ENCODE peak calls at places on chromosomes 6 and 20, in six cellular contexts. Q is AG10803, I is right atrium auricular region, G is GM20000, L is WERI-Rb-1, R is A549. K is an unnamed sample.
A peak's percentile ranks its signal among the peaks of the same experiment; 100 is the strongest.

GRCh38 chr6:5367510-5367909 is 106.2 kb downstream of the FARS2 start:
- DNase-seq in I (no peak), Q (no peak), G (no peak), R (no peak), L (no peak), K (no peak)

GRCh38 chr20:59214083-59214482 is 50.5 kb downstream of the ZNF831 start:
- DNase-seq in I (no peak), G (no peak), Q (no peak), L (peak; percentile 68), R (no peak), K (no peak)

GRCh38 chr20:51531141-51531710 is 11.3 kb downstream of the NFATC2 start:
- DNase-seq in G (peak; percentile 63), L (no peak), Q (no peak), I (no peak), R (peak; percentile 37), K (no peak)

GRCh38 chr6:27872634-27873028 is 39.6 kb downstream of the OR2B2 start:
- DNase-seq in L (no peak), R (no peak), I (no peak), G (no peak), Q (no peak), K (no peak)

GRCh38 chr20:49894073-49894470 is 21.3 kb downstream of the SPATA2 start:
- DNase-seq in R (no peak), I (no peak), L (no peak), G (peak; percentile 61), Q (no peak), K (peak; percentile 44)

GRCh38 chr6:52640916-52641315 is 30.0 kb upstream of the TMEM14A start:
- DNase-seq in Q (no peak), R (no peak), G (no peak), I (no peak), L (peak; percentile 68), K (no peak)

GRCh38 chr6:29992792-29993191 is 50.5 kb downstream of the HLA-A start:
- DNase-seq in I (no peak), R (no peak), L (no peak), G (no peak), Q (peak; percentile 36), K (no peak)

GRCh38 chr6:134868812-134869211 is 81.1 kb downstream of the ALDH8A1 start:
- DNase-seq in G (no peak), L (no peak), Q (no peak), R (no peak), I (no peak), K (no peak)

GRCh38 chr6:63643862-63644261 is 8.3 kb downstream of the PHF3 start:
- DNase-seq in Q (peak; percentile 8), I (no peak), G (peak; percentile 15), R (no peak), L (no peak), K (no peak)

GRCh38 chr6:46628976-46629375 is 23.6 kb downstream of the CYP39A1 start:
- DNase-seq in Q (no peak), L (no peak), I (no peak), R (no peak), G (no peak), K (no peak)

GRCh38 chr6:278494-278893 is 13.8 kb upstream of the DUSP22 start:
- DNase-seq in R (no peak), I (no peak), Q (no peak), L (no peak), G (no peak), K (no peak)

GRCh38 chr6:14732845-14733757 is 512.8 kb upstream of the JARID2 start:
- DNase-seq in G (no peak), I (no peak), L (no peak), Q (peak; percentile 52), R (peak; percentile 53), K (peak; percentile 95)

GRCh38 chr6:147507162-147508072 is 1.1 kb upstream of the SAMD5 start:
- DNase-seq in L (peak; percentile 17), Q (no peak), R (peak; percentile 20), I (no peak), G (peak; percentile 40), K (no peak)

GRCh38 chr20:47360489-47361267 is 4.2 kb upstream of the ZMYND8 start:
- DNase-seq in Q (peak; percentile 76), R (peak; percentile 51), I (peak; percentile 94), G (peak; percentile 41), L (peak; percentile 73), K (peak; percentile 55)

GRCh38 chr20:41738584-41739193 is 120.5 kb upstream of the CHD6 start:
- DNase-seq in I (peak; percentile 66), G (peak; percentile 38), R (peak; percentile 29), Q (peak; percentile 42), L (peak; percentile 67), K (no peak)

GRCh38 chr6:127069659-127070279 is 48.7 kb upstream of the RSPO3 start:
- DNase-seq in I (no peak), R (peak; percentile 10), G (no peak), L (no peak), Q (peak; percentile 43), K (no peak)

DNA sequence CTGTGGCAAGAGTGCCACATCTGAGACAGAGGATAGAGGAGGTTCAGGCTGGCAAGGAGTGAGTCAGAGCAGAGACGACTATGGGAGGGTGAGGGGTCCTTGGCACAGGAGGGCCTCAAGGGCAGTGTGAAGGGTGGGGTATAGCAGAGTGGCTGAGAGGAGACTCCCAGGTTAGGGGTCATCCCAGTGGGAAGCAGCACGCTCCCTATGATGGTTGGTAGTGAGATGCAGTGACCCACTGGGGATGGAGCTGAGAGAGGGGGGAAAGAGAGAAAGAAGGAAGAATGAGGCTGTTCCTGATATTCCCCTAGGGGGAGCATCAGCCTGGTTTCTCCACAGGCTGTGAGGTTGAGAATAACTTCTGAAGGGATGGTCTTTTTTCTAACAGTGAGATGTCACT is 97.4 kb downstream of the INSM1 start:
- DNase-seq in I (no peak), G (no peak), Q (no peak), L (no peak), R (no peak), K (no peak)
- TF ChIP-seq CTCF in I (no peak), G (no peak), Q (peak; percentile 30), L (peak; percentile 79), R (peak; percentile 16), K (no peak)

GRCh38 chr20:36571564-36572504 is 1.6 kb upstream of the TGIF2 start:
- DNase-seq in R (no peak), I (no peak), G (no peak), Q (no peak), L (no peak), K (no peak)
- TF ChIP-seq CTCF in R (no peak), I (no peak), G (no peak), Q (no peak), L (no peak), K (no peak)

GRCh38 chr20:14950633-14951032 is 613.2 kb upstream of the FLRT3 start:
- DNase-seq in L (no peak), R (no peak), G (no peak), I (no peak), Q (no peak), K (no peak)

GRCh38 chr20:14947536-14947935 is 610.1 kb upstream of the FLRT3 start:
- DNase-seq in G (no peak), L (no peak), Q (no peak), I (no peak), R (no peak), K (no peak)

GRCh38 chr20:14951707-14952106 is 614.3 kb upstream of the FLRT3 start:
- DNase-seq in L (no peak), R (no peak), I (no peak), G (no peak), Q (peak; percentile 74), K (no peak)

GRCh38 chr20:14951105-14951504 is 613.7 kb upstream of the FLRT3 start:
- DNase-seq in I (no peak), L (no peak), Q (no peak), R (no peak), G (no peak), K (no peak)

GRCh38 chr20:14948416-14948815 is 611.0 kb upstream of the FLRT3 start:
- DNase-seq in I (no peak), Q (no peak), L (no peak), G (no peak), R (no peak), K (no peak)
- TF ChIP-seq CTCF in I (no peak), Q (no peak), L (peak; percentile 31), G (no peak), R (no peak), K (no peak)

DNA sequence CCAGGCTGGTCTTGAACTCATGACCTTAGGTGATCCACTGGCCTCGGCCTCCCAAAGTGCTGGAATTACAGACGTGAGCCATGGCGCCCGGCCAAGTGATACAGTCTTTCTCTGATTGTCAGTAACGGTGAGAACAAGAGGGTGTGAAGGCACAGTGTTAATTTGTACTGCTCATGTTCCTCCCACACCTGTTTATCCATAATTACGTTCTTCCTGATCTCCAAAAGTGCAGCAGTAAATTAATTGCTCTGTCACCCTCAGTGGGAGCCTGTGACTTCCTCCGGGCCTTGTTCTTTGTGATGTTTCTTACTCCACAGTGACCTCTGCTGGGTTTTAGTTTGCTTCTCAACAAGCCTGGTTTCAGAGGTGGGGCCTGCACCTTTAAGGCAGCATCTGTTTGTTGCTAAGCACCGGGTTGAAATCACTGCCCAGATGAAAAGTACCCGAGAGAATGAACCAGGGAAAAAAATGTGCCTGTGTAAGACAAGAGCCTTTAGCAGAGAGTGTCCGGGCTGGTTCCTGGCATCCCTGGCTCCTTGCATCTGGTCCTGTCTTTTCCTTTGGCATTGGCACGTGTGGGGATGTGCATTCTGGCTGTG is 89.1 kb upstream of the CLDN20 start:
- DNase-seq in I (no peak), Q (peak; percentile 84), G (peak; percentile 62), R (peak; percentile 76), L (peak; percentile 73), K (no peak)
- TF ChIP-seq CTCF in I (peak; percentile 17), Q (peak; percentile 80), G (peak; percentile 42), R (peak; percentile 61), L (peak; percentile 63), K (peak; percentile 50)

GRCh38 chr6:51569594-51569993 is 517.8 kb downstream of the PKHD1 start:
- DNase-seq in I (no peak), R (no peak), L (peak; percentile 33), Q (no peak), G (no peak), K (no peak)
- TF ChIP-seq CTCF in I (no peak), R (no peak), L (peak; percentile 63), Q (no peak), G (no peak), K (no peak)

GRCh38 chr20:43432498-43432897 is 25.2 kb upstream of the SRSF6 start:
- DNase-seq in Q (no peak), I (no peak), G (no peak), L (no peak), R (no peak), K (no peak)
- TF ChIP-seq CTCF in Q (no peak), I (no peak), G (no peak), L (no peak), R (no peak), K (no peak)

K was measured in CD14-positive monocyte.